ENCODE peak calls at places on chromosomes 4 and X, in four cellular contexts. Y, O, F and P are unnamed samples.

GRCh38 chrX:724256-724655 is 93.7 kb downstream of the SHOX start:
- DNase-seq in Y (no peak), F (no peak), O (no peak), P (no peak)

GRCh38 chrX:13893826-13894225 is 76.9 kb upstream of the GPM6B start:
- DNase-seq in F (no peak), O (no peak), Y (no peak), P (no peak)

GRCh38 chrX:43882294-43882681 is at the start of gene MAOB:
- DNase-seq in F (no peak), Y (peak; percentile 58), O (no peak), P (no peak)

GRCh38 chr4:8079916-8080753 is 78.5 kb downstream of the ABLIM2 start:
- DNase-seq in O (no peak), Y (peak; percentile 27), F (no peak), P (no peak)

GRCh38 chr4:73707918-73708577 is 32.3 kb upstream of the CXCL8 start:
- DNase-seq in Y (no peak), O (peak; percentile 42), F (no peak), P (peak; percentile 99)

GRCh38 chr4:55183926-55184599 is 58.7 kb upstream of the KDR start:
- DNase-seq in O (peak; percentile 87), F (no peak), Y (no peak), P (peak; percentile 97)

GRCh38 chr4:185304944-185305690 is 90.6 kb downstream of the LRP2BP start:
- DNase-seq in Y (peak; percentile 82), F (peak; percentile 94), O (no peak), P (peak; percentile 59)

GRCh38 chr4:10198365-10198764 is 81.8 kb upstream of the WDR1 start:
- DNase-seq in F (no peak), Y (peak; percentile 11), O (no peak), P (no peak)

GRCh38 chrX:78708171-78708570 is 39.3 kb upstream of the LPAR4 start:
- DNase-seq in Y (peak; percentile 48), F (no peak), O (no peak), P (peak; percentile 63)

GRCh38 chrX:93319604-93320003 is 353.8 kb downstream of the NAP1L3 start:
- DNase-seq in O (no peak), F (no peak), Y (peak; percentile 20), P (no peak)

GRCh38 chr4:84751707-84752106 is 168.8 kb downstream of the CDS1 start:
- DNase-seq in Y (no peak), O (no peak), F (no peak), P (no peak)

GRCh38 chr4:1842339-1842895 is 13.5 kb downstream of the LETM1 start:
- DNase-seq in Y (peak; percentile 13), O (no peak), F (no peak), P (no peak)

GRCh38 chrX:41664307-41665299 is 24.2 kb upstream of the GPR34 start:
- DNase-seq in F (no peak), Y (no peak), O (no peak), P (no peak)

GRCh38 chr4:54837576-54838140 is 179.9 kb downstream of the KIT start:
- DNase-seq in O (no peak), F (no peak), Y (no peak), P (no peak)

GRCh38 chr4:112119358-112119783 is 25.9 kb upstream of the FAM241A start:
- DNase-seq in Y (no peak), F (no peak), O (no peak), P (no peak)

GRCh38 chr4:1596393-1596792 is 87.7 kb downstream of the FAM53A start:
- DNase-seq in O (no peak), F (no peak), Y (no peak), P (no peak)

GRCh38 chrX:13334491-13334890 is 14.6 kb upstream of the ATXN3L start:
- DNase-seq in F (no peak), Y (no peak), O (no peak), P (no peak)

GRCh38 chr4:152537881-152538280 is 2.0 kb upstream of the FBXW7 start:
- DNase-seq in F (no peak), Y (no peak), O (no peak), P (no peak)

GRCh38 chr4:137065306-137065705 is 467.0 kb downstream of the PCDH18 start:
- DNase-seq in O (no peak), Y (no peak), F (no peak), P (no peak)

GRCh38 chrX:16953606-16954211 is 7.3 kb downstream of the REPS2 start:
- DNase-seq in O (peak; percentile 43), F (no peak), Y (no peak), P (peak; percentile 77)

GRCh38 chr4:169658970-169659735 is 38.8 kb downstream of the CLCN3 start:
- DNase-seq in O (no peak), Y (peak; percentile 3), F (no peak), P (peak; percentile 7)

GRCh38 chrX:130176354-130176776 is 4.6 kb downstream of the RAB33A start:
- DNase-seq in O (no peak), Y (no peak), F (peak; percentile 63), P (no peak)

GRCh38 chr4:80186666-80187065 is 10.6 kb upstream of the PRDM8 start:
- DNase-seq in F (no peak), Y (peak; percentile 40), O (no peak), P (no peak)

GRCh38 chrX:24231169-24231568 is 81.6 kb downstream of the ZFX start:
- DNase-seq in O (peak; percentile 7), F (no peak), Y (no peak), P (peak; percentile 63)

GRCh38 chr4:101345271-101345595 is 2.1 kb downstream of the PPP3CA start:
- DNase-seq in F (peak; percentile 34), O (no peak), Y (no peak), P (no peak)
- H3K4me3 ChIP-seq in F (peak overlapping the region; percentile 75), O (peak overlapping the region; percentile 84), Y (peak overlapping the region; percentile 69), P (peak overlapping the region; percentile 97)

DNA sequence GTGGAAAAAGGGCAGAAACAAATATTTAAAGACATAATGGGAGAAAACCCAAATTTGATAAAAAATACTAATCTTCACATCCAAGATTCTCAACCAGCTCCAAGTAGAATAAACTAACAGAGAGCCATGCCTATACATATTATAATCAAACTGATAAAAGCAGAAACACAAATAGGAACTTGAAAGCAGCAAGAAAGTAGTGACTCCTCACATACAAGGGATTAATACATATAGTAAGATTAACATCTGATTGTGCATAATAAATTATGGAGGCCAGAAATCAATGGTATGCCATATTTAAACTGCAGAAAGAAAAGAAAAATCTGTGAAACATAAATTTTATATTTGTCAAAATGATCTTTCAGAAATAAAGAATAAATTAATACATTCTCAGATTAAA is 454.3 kb upstream of the PCDH10 start:
- DNase-seq in Y (no peak), O (no peak), F (no peak), P (no peak)
- TF ChIP-seq EZH2phosphoT487 in Y (no peak), O (no peak), F (no peak), P (no peak)

GRCh38 chr4:4490041-4490440 is 51.8 kb downstream of the STX18 start:
- DNase-seq in Y (no peak), O (no peak), F (no peak), P (peak; percentile 8)
- H3K4me1 ChIP-seq in Y (no peaks in the 10 kb centered on the region), O (no peaks in the 10 kb centered on the region), F (peaks cover 43% of the 10 kb centered on the region), P (no peaks in the 10 kb centered on the region)

GRCh38 chrX:19569930-19570329 is 54.6 kb upstream of the MAP3K15 start:
- DNase-seq in O (no peak), F (no peak), Y (no peak), P (no peak)

GRCh38 chrX:19565605-19566004 is 50.3 kb upstream of the MAP3K15 start:
- DNase-seq in F (no peak), Y (no peak), O (no peak), P (no peak)

GRCh38 chrX:19566359-19567141 is 51.2 kb upstream of the MAP3K15 start:
- DNase-seq in Y (no peak), F (peak; percentile 87), O (no peak), P (no peak)

GRCh38 chrX:19569121-19569805 is 54.0 kb upstream of the MAP3K15 start:
- DNase-seq in F (no peak), Y (no peak), O (no peak), P (no peak)

DNA sequence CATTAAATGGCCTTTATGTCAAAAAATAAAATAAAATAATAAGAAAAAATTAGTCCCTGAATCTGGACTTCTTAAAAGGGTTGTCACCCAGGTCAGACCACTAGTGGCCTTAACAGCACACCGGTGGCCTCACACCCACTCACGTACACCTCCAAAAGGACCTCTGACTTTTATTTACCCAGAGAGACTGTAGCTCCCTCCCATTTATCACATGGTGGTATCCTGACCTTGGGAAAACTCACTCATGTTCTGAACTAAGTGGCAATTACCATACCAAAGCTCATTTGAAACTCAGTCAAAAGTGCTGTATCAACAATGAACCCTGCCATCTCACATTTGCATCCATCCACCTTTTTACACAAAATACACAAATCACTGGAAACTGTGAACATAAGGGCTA is 53.1 kb upstream of the MAP3K15 start:
- DNase-seq in O (no peak), F (no peak), Y (no peak), P (no peak)
- H3K4me3 ChIP-seq in O (no peak overlapping the region), F (no peak overlapping the region), Y (no peak overlapping the region), P (no peak overlapping the region)

DNA sequence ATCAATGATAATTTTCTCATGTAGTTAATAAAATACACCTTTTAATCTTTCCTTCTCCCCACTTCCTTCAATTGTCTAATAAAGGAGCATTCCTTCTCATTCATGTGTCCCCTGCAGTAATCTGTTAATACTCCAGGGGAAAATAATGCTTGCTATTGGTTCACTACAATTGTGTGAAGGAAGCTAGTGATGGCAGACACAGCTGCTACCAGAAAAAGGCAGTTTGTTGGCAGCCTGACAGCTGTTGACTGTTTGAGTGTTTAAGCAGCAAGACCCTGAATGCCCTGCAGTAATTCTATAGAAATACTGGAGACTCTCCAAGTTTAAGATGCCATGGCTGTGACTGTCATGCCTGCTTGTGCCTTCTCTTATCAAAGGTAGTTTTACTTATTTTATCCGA is 359.5 kb downstream of the C4orf33 start:
- DNase-seq in F (no peak), Y (peak; percentile 2), O (no peak), P (no peak)
- TF ChIP-seq EZH2phosphoT487 in F (no peak), Y (no peak), O (no peak), P (no peak)